ENCODE peak calls at places on chromosome 7, in five cellular contexts. Y is suprapubic skin; H is stimulated activated CD4-positive, alpha-beta T cell treated with anti-CD3 and anti-CD28 coated beads, Interleukin-4, amount 100 ng/mL, for 24 hours; O is ACHN; P is GDM1. E is an unnamed sample.

GRCh38 chr7:121385800-121386179 is 10.3 kb downstream of the FAM3C start:
- DNase-seq in Y (no peak), H (no peak), O (no peak), P (no peak), E (no peak)

GRCh38 chr7:69598487-69599148 is 343 bp downstream of the AUTS2 start:
- DNase-seq in Y (no peak), H (no peak), O (no peak), P (no peak), E (peak)

GRCh38 chr7:16989883-16990413 is 108.2 kb upstream of the AGR3 start:
- DNase-seq in Y (peak), H (no peak), O (no peak), P (no peak), E (no peak)

GRCh38 chr7:12054830-12055229 is 156.3 kb upstream of the TMEM106B start:
- DNase-seq in Y (no peak), H (no peak), O (no peak), P (no peak), E (no peak)

GRCh38 chr7:143255564-143255963 is 7.7 kb upstream of the GSTK1 start:
- DNase-seq in Y (no peak), H (no peak), O (no peak), P (no peak), E (no peak)

GRCh38 chr7:6652446-6653011 is 15.4 kb downstream of the ZNF316 start:
- DNase-seq in Y (peak), H (no peak), O (no peak), P (no peak), E (no peak)

GRCh38 chr7:25066253-25066652 is 58.8 kb downstream of the CYCS start:
- DNase-seq in Y (no peak), H (no peak), O (no peak), P (no peak), E (no peak)

GRCh38 chr7:70426249-70426880 is 705.6 kb upstream of the GALNT17 start:
- DNase-seq in Y (no peak), H (no peak), O (no peak), P (no peak), E (no peak)

GRCh38 chr7:30470783-30471182 is 7.8 kb downstream of the NOD1 start:
- DNase-seq in Y (no peak), H (no peak), O (no peak), P (no peak), E (no peak)

GRCh38 chr7:4689668-4690067 is 7.6 kb downstream of the FOXK1 start:
- DNase-seq in Y (no peak), H (no peak), O (no peak), P (no peak), E (no peak)

GRCh38 chr7:73891178-73891885 is 30.4 kb downstream of the TMEM270 start:
- DNase-seq in Y (no peak), H (no peak), O (peak), P (no peak), E (no peak)

GRCh38 chr7:48389977-48390376 is 218.7 kb downstream of the ABCA13 start:
- DNase-seq in Y (no peak), H (no peak), O (no peak), P (peak), E (no peak)

GRCh38 chr7:73978681-73979563 is 49.1 kb upstream of the ELN start:
- DNase-seq in Y (no peak), H (no peak), O (peak), P (peak), E (peak)

GRCh38 chr7:30918676-30919075 is 7.0 kb downstream of the AQP1 start:
- DNase-seq in Y (peak), H (no peak), O (no peak), P (no peak), E (no peak)

GRCh38 chr7:5704534-5704922 is 76.9 kb downstream of the RNF216 start:
- DNase-seq in Y (no peak), H (peak), O (peak), P (peak), E (peak)

GRCh38 chr7:95126053-95126709 is 198.2 kb downstream of the PON1 start:
- DNase-seq in Y (no peak), H (no peak), O (no peak), P (no peak), E (no peak)

GRCh38 chr7:67493386-67493785 is 496.8 kb downstream of the TYW1 start:
- DNase-seq in Y (no peak), H (no peak), O (no peak), P (no peak), E (no peak)

GRCh38 chr7:158404031-158404761 is 183.4 kb downstream of the PTPRN2 start:
- DNase-seq in Y (no peak), H (no peak), O (no peak), P (no peak), E (no peak)

GRCh38 chr7:15648461-15648961 is 38.0 kb downstream of the MEOX2 start:
- DNase-seq in Y (no peak), H (no peak), O (no peak), P (no peak), E (no peak)

GRCh38 chr7:7996568-7996967 is 28.0 kb downstream of the GLCCI1 start:
- DNase-seq in Y (no peak), H (no peak), O (no peak), P (no peak), E (no peak)

GRCh38 chr7:33940503-33940902 is 35.2 kb downstream of the BMPER start:
- DNase-seq in Y (no peak), H (no peak), O (no peak), P (no peak), E (no peak)

GRCh38 chr7:66307591-66308215 is 102.6 kb downstream of the TPST1 start:
- DNase-seq in Y (no peak), H (no peak), O (no peak), P (no peak), E (no peak)

GRCh38 chr7:156120552-156120951 is 308.3 kb upstream of the SHH start:
- DNase-seq in Y (no peak), H (no peak), O (no peak), P (no peak), E (no peak)

GRCh38 chr7:136086712-136087111 is 109.6 kb upstream of the MTPN start:
- DNase-seq in Y (no peak), H (peak), O (peak), P (no peak), E (peak)

GRCh38 chr7:131042269-131043160 is 285.2 kb upstream of the MKLN1 start:
- DNase-seq in Y (no peak), H (no peak), O (no peak), P (no peak), E (no peak)

E was measured in activated CD8-positive, alpha-beta T cell treated with anti-CD3 and anti-CD28 coated beads, Interleukin-2, amount 10 ng/mL, durations not matched to agents 7 days and 5 days.